ENCODE peak calls at places on chromosomes 3 and 15, in six cellular contexts. One of them, this sample, is unnamed.

GRCh38 chr15:95323798-95324197 is 1006.7 kb upstream of the NR2F2 start:
- DNase-seq in fibroblast of lung: no peak
- DNase-seq in RWPE1: no peak
- DNase-seq in heart left ventricle: no peak
- DNase-seq in DND-41: no peak
- DNase-seq in MM.1S: no peak
- DNase-seq in this sample: no peak

GRCh38 chr3:150691414-150692040 is 12.2 kb downstream of the ERICH6 start:
- DNase-seq in fibroblast of lung: no peak
- DNase-seq in MM.1S: no peak
- DNase-seq in RWPE1: no peak
- DNase-seq in DND-41: no peak
- DNase-seq in heart left ventricle: no peak
- DNase-seq in this sample: no peak

GRCh38 chr3:72092778-72093177 is 307.8 kb upstream of the PROK2 start:
- DNase-seq in fibroblast of lung: no peak
- DNase-seq in RWPE1: no peak
- DNase-seq in MM.1S: no peak
- DNase-seq in DND-41: no peak
- DNase-seq in heart left ventricle: no peak
- DNase-seq in this sample: no peak

GRCh38 chr3:140014831-140015495 is 80.0 kb downstream of the CLSTN2 start:
- DNase-seq in heart left ventricle: no peak
- DNase-seq in MM.1S: no peak
- DNase-seq in RWPE1: no peak
- DNase-seq in fibroblast of lung: no peak
- DNase-seq in DND-41: no peak
- DNase-seq in this sample: no peak

GRCh38 chr3:87426916-87427315 is 150.5 kb upstream of the POU1F1 start:
- DNase-seq in MM.1S: no peak
- DNase-seq in fibroblast of lung: peak
- DNase-seq in DND-41: no peak
- DNase-seq in heart left ventricle: no peak
- DNase-seq in RWPE1: no peak
- DNase-seq in this sample: no peak

GRCh38 chr3:61562810-61563613 is 1.6 kb downstream of the PTPRG start:
- DNase-seq in heart left ventricle: peak
- DNase-seq in MM.1S: peak
- DNase-seq in DND-41: no peak
- DNase-seq in RWPE1: peak
- DNase-seq in fibroblast of lung: peak
- DNase-seq in this sample: no peak

GRCh38 chr3:67524046-67524445 is 130.4 kb downstream of the SUCLG2 start:
- DNase-seq in RWPE1: no peak
- DNase-seq in heart left ventricle: no peak
- DNase-seq in MM.1S: no peak
- DNase-seq in DND-41: no peak
- DNase-seq in fibroblast of lung: peak
- DNase-seq in this sample: no peak

GRCh38 chr3:124078978-124079911 is 87.3 kb upstream of the ROPN1 start:
- DNase-seq in MM.1S: peak
- DNase-seq in fibroblast of lung: peak
- DNase-seq in heart left ventricle: no peak
- DNase-seq in RWPE1: peak
- DNase-seq in DND-41: peak
- DNase-seq in this sample: peak

GRCh38 chr15:41020311-41020710 is 67.0 kb downstream of the CHAC1 start:
- DNase-seq in MM.1S: no peak
- DNase-seq in heart left ventricle: no peak
- DNase-seq in RWPE1: no peak
- DNase-seq in fibroblast of lung: no peak
- DNase-seq in DND-41: no peak
- DNase-seq in this sample: no peak

GRCh38 chr3:167116120-167116922 is 263.8 kb downstream of the ZBBX start:
- DNase-seq in fibroblast of lung: no peak
- DNase-seq in RWPE1: no peak
- DNase-seq in DND-41: no peak
- DNase-seq in heart left ventricle: no peak
- DNase-seq in MM.1S: no peak
- DNase-seq in this sample: no peak

GRCh38 chr3:15017191-15017590 is 47.9 kb downstream of the MRPS25 start:
- DNase-seq in RWPE1: no peak
- DNase-seq in DND-41: no peak
- DNase-seq in fibroblast of lung: no peak
- DNase-seq in heart left ventricle: no peak
- DNase-seq in MM.1S: no peak
- DNase-seq in this sample: no peak

GRCh38 chr15:89472785-89473256 is 23.6 kb downstream of the RHCG start:
- DNase-seq in MM.1S: peak
- DNase-seq in fibroblast of lung: peak
- DNase-seq in DND-41: peak
- DNase-seq in heart left ventricle: no peak
- DNase-seq in RWPE1: peak
- DNase-seq in this sample: peak

DNA sequence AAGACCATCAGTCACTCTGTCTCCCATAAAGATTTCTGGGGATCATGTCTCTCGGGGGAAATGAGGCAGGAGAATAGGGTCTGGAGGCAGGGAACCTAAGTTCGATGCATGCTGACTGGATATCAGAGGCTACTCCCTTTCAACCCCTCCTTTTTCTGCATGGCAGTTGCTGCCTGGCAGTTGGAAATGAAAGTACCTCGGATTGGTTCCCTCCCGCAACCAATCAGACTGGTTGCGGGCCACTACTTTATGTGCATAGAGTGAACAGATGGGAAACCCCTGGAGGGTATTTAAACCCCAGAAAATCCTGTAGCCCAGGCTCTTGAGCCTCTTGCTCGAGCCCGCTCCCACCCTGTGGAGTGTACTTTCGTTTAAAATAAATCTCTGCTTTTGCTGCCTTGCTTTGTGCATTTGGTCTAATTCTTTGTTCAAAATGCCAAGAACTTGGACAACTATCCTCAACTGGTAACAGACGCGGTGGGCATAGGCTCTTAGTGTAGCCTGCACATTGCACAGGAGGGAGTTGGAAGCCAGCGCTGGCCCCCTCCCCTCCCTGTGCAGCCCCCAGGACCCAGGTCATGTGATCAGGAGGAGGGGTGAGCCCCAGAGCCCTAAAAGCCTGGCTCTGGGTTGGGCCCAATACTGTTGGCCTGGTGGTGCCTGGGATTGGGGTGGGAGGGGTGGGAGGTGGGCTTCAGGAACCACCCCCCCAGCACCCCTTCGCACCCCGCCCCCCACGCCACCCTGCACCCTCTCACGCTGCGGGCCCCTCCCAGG is 26.9 kb downstream of the RHCG start:
- DNase-seq in fibroblast of lung: no peak
- DNase-seq in heart left ventricle: no peak
- DNase-seq in MM.1S: no peak
- DNase-seq in RWPE1: no peak
- DNase-seq in DND-41: no peak
- DNase-seq in this sample: no peak
- H3K27ac ChIP-seq in fibroblast of lung: no peak
- H3K27ac ChIP-seq in heart left ventricle: no peak
- H3K27ac ChIP-seq in MM.1S: no peak
- H3K27ac ChIP-seq in RWPE1: no peak
- H3K27ac ChIP-seq in DND-41: no peak
- H3K27ac ChIP-seq in this sample: no peak

DNA sequence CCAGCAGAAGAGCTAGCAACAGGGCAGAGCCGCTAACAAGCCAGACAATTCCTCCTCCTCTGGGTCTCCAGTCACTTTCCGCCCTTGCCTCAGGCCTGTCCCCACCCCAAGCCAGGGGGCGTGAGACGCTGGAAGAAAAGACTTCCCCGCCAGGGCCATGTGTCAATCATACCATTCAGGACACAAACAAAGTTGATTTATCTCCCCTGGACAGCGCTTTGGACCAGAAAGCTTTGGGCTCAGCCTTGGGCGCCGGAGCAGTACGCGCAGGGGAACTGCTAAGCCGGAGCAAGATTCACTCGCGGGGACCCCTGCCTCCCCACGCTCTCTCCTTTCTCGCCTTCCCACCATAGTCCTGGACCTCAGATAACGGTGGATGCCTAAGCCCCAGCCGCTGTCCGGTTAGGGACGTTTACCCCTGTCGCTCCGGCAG is 479 bp downstream of the LRRC2 start:
- DNase-seq in MM.1S: no peak
- DNase-seq in fibroblast of lung: peak
- DNase-seq in DND-41: peak
- DNase-seq in heart left ventricle: peak
- DNase-seq in RWPE1: no peak
- DNase-seq in this sample: no peak
- H3K27ac ChIP-seq in MM.1S: no peak
- H3K27ac ChIP-seq in fibroblast of lung: no peak
- H3K27ac ChIP-seq in DND-41: no peak
- H3K27ac ChIP-seq in heart left ventricle: peak
- H3K27ac ChIP-seq in RWPE1: no peak
- H3K27ac ChIP-seq in this sample: no peak

DNA sequence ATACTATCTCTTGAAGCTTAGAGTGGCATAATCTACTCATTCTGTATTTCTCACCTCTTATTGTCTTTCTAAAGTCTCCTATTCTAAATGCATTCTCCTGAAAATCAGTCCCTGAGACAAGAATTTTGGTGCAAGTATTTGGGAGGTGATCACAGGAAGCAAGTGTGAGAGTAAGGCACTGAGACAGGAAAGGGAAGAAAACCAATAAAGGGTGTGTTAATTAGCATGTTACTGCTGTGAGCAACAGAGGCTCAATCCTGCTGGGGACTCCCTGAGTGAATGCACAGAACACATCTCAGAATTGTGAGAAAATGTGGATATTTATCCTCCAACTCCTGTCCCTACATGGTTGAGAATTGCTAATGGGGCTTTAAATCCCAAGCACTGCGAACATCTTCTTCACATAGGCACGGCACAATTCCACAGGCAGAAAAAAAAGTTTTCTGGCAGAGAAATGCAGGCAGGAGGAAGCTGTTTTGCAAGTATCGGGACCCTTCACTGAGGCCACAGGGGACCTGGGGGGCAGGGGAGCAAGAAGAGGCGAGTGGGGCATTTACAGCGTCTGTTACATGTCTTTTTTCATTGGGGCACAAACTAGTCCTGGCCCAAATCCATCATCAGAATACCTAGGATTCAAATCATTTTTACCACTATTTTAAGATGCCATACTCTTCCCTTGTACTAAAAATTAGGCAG is 27.2 kb upstream of the STT3B start:
- DNase-seq in heart left ventricle: no peak
- DNase-seq in RWPE1: no peak
- DNase-seq in fibroblast of lung: no peak
- DNase-seq in DND-41: no peak
- DNase-seq in MM.1S: no peak
- DNase-seq in this sample: no peak
- H3K27ac ChIP-seq in heart left ventricle: no peak
- H3K27ac ChIP-seq in RWPE1: no peak
- H3K27ac ChIP-seq in fibroblast of lung: no peak
- H3K27ac ChIP-seq in DND-41: peak
- H3K27ac ChIP-seq in MM.1S: no peak
- H3K27ac ChIP-seq in this sample: no peak

GRCh38 chr3:159635047-159635641 is 353.5 kb upstream of the IL12A start:
- DNase-seq in fibroblast of lung: peak
- DNase-seq in DND-41: no peak
- DNase-seq in RWPE1: peak
- DNase-seq in MM.1S: no peak
- DNase-seq in heart left ventricle: no peak
- DNase-seq in this sample: no peak

GRCh38 chr3:159634414-159634813 is 354.2 kb upstream of the IL12A start:
- DNase-seq in fibroblast of lung: peak
- DNase-seq in heart left ventricle: no peak
- DNase-seq in MM.1S: no peak
- DNase-seq in DND-41: no peak
- DNase-seq in RWPE1: no peak
- DNase-seq in this sample: no peak

GRCh38 chr3:159632847-159633246 is 355.8 kb upstream of the IL12A start:
- DNase-seq in RWPE1: peak
- DNase-seq in fibroblast of lung: no peak
- DNase-seq in MM.1S: no peak
- DNase-seq in heart left ventricle: no peak
- DNase-seq in DND-41: no peak
- DNase-seq in this sample: no peak

GRCh38 chr3:159640220-159640619 is 348.4 kb upstream of the IL12A start:
- DNase-seq in RWPE1: no peak
- DNase-seq in fibroblast of lung: no peak
- DNase-seq in heart left ventricle: no peak
- DNase-seq in DND-41: no peak
- DNase-seq in MM.1S: no peak
- DNase-seq in this sample: no peak

GRCh38 chr3:159637895-159638542 is 350.6 kb upstream of the IL12A start:
- DNase-seq in fibroblast of lung: peak
- DNase-seq in DND-41: no peak
- DNase-seq in MM.1S: no peak
- DNase-seq in RWPE1: peak
- DNase-seq in heart left ventricle: no peak
- DNase-seq in this sample: no peak
- H3K27ac ChIP-seq in fibroblast of lung: no peak
- H3K27ac ChIP-seq in DND-41: no peak
- H3K27ac ChIP-seq in MM.1S: no peak
- H3K27ac ChIP-seq in RWPE1: no peak
- H3K27ac ChIP-seq in heart left ventricle: no peak
- H3K27ac ChIP-seq in this sample: no peak

DNA sequence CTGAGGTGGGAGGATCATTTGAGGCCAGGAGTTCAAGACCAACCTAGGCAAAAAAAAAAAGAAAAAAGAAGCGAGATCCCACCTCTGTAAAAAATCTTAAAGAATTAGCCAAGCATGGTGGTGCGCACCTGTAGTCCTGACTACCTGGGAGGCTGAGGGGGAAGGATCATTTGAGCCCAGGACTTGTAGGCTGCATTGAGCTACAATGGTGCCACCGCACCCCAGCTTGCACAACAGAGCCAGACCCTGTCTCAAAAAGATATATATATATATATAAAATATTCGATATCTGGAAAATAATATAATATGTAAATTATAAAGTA is 1.1 kb upstream of the IMP3 start:
- DNase-seq in RWPE1: no peak
- DNase-seq in fibroblast of lung: no peak
- DNase-seq in heart left ventricle: no peak
- DNase-seq in DND-41: no peak
- DNase-seq in MM.1S: no peak
- DNase-seq in this sample: no peak
- H3K27ac ChIP-seq in RWPE1: peak
- H3K27ac ChIP-seq in fibroblast of lung: no peak
- H3K27ac ChIP-seq in heart left ventricle: no peak
- H3K27ac ChIP-seq in DND-41: peak
- H3K27ac ChIP-seq in MM.1S: peak
- H3K27ac ChIP-seq in this sample: no peak

GRCh38 chr3:22893631-22894377 is 309.3 kb upstream of the UBE2E2 start:
- DNase-seq in heart left ventricle: no peak
- DNase-seq in RWPE1: no peak
- DNase-seq in DND-41: no peak
- DNase-seq in fibroblast of lung: no peak
- DNase-seq in MM.1S: no peak
- DNase-seq in this sample: no peak
- H3K27ac ChIP-seq in heart left ventricle: no peak
- H3K27ac ChIP-seq in RWPE1: no peak
- H3K27ac ChIP-seq in DND-41: no peak
- H3K27ac ChIP-seq in fibroblast of lung: no peak
- H3K27ac ChIP-seq in MM.1S: no peak
- H3K27ac ChIP-seq in this sample: no peak

GRCh38 chr3:48656061-48656840 is 6.4 kb downstream of the CELSR3 start:
- DNase-seq in fibroblast of lung: peak
- DNase-seq in MM.1S: peak
- DNase-seq in RWPE1: peak
- DNase-seq in heart left ventricle: peak
- DNase-seq in DND-41: no peak
- DNase-seq in this sample: peak
- H3K27ac ChIP-seq in fibroblast of lung: no peak
- H3K27ac ChIP-seq in MM.1S: no peak
- H3K27ac ChIP-seq in RWPE1: peak
- H3K27ac ChIP-seq in heart left ventricle: peak
- H3K27ac ChIP-seq in DND-41: no peak
- H3K27ac ChIP-seq in this sample: no peak